ENCODE peak calls at places on chromosomes 16 and 17, in eight cellular contexts. I is substantia nigra; E is germinal center; R is hepatocyte; B is neural progenitor cell; X is NCI-H2029; S is foreskin fibroblast; F is stimulated activated naive CD8-positive, alpha-beta T cell treated with anti-CD3 and anti-CD28 coated beads, Interleukin-15, Interleukin-2, amounts not matched to agents 100 U/mL and 50 U/mL, for 24 hours. V is an unnamed sample.

GRCh38 chr17:16027708-16028584 is 28.3 kb downstream of the TTC19 start:
- DNase-seq in I (no peak), E (no peak), R (peak), B (no peak), X (no peak), S (peak), F (peak), V (no peak)

GRCh38 chr17:22503322-22503899 is 811.1 kb downstream of the KCNJ18 start:
- DNase-seq in I (no peak), E (no peak), R (no peak), B (no peak), X (no peak), S (no peak), F (no peak), V (no peak)

GRCh38 chr17:1182831-1183578 is 3.2 kb upstream of the ABR start:
- DNase-seq in I (no peak), E (peak), R (no peak), B (peak), X (no peak), S (peak), F (no peak), V (no peak)

GRCh38 chr16:56336071-56336688 is 89.2 kb downstream of the AMFR start:
- DNase-seq in I (no peak), E (no peak), R (no peak), B (no peak), X (no peak), S (no peak), F (no peak), V (no peak)

GRCh38 chr16:70647461-70648359 is 1.4 kb downstream of the IL34 start:
- DNase-seq in I (no peak), E (no peak), R (no peak), B (no peak), X (no peak), S (no peak), F (no peak), V (no peak)

GRCh38 chr17:57739402-57740224 is 5.5 kb downstream of the CCDC182 start:
- DNase-seq in I (no peak), E (peak), R (peak), B (peak), X (peak), S (peak), F (no peak), V (no peak)

GRCh38 chr16:68756250-68757051 is 19.4 kb downstream of the CDH1 start:
- DNase-seq in I (no peak), E (peak), R (peak), B (no peak), X (peak), S (no peak), F (peak), V (peak)

GRCh38 chr17:33756021-33756420 is 462.9 kb upstream of the ASIC2 start:
- DNase-seq in I (no peak), E (no peak), R (no peak), B (no peak), X (no peak), S (no peak), F (no peak), V (no peak)

GRCh38 chr16:65833171-65833871 is 533.2 kb upstream of the CDH5 start:
- DNase-seq in I (no peak), E (no peak), R (peak), B (no peak), X (no peak), S (peak), F (no peak), V (peak)

GRCh38 chr17:4329838-4330237 is 36.6 kb downstream of the UBE2G1 start:
- DNase-seq in I (no peak), E (no peak), R (peak), B (no peak), X (no peak), S (peak), F (no peak), V (no peak)

GRCh38 chr16:16109453-16110110 is 113.7 kb downstream of the ABCC6 start:
- DNase-seq in I (no peak), E (no peak), R (no peak), B (no peak), X (no peak), S (no peak), F (no peak), V (no peak)

GRCh38 chr16:1670866-1671265 is 7.2 kb upstream of the JPT2 start:
- DNase-seq in I (no peak), E (no peak), R (no peak), B (no peak), X (no peak), S (no peak), F (no peak), V (no peak)

GRCh38 chr17:65660947-65661346 is 99.5 kb upstream of the AXIN2 start:
- DNase-seq in I (no peak), E (no peak), R (no peak), B (no peak), X (no peak), S (peak), F (no peak), V (no peak)

GRCh38 chr16:84003001-84003400 is 35.0 kb downstream of the NECAB2 start:
- DNase-seq in I (no peak), E (no peak), R (no peak), B (no peak), X (no peak), S (no peak), F (no peak), V (no peak)

GRCh38 chr17:70375406-70375805 is 206.1 kb downstream of the KCNJ2 start:
- DNase-seq in I (no peak), E (no peak), R (no peak), B (no peak), X (no peak), S (no peak), F (no peak), V (no peak)

GRCh38 chr17:11825902-11826301 is 171.4 kb downstream of the ZNF18 start:
- DNase-seq in I (no peak), E (no peak), R (no peak), B (no peak), X (no peak), S (no peak), F (no peak), V (no peak)

GRCh38 chr16:21950782-21951521 is 2.2 kb upstream of the UQCRC2 start:
- DNase-seq in I (no peak), E (peak), R (peak), B (peak), X (no peak), S (peak), F (peak), V (no peak)

GRCh38 chr17:55458287-55458900 is 36.8 kb upstream of the MMD start:
- DNase-seq in I (no peak), E (no peak), R (no peak), B (no peak), X (no peak), S (no peak), F (no peak), V (no peak)

GRCh38 chr17:33210240-33210639 is 82.9 kb downstream of the ASIC2 start:
- DNase-seq in I (no peak), E (no peak), R (no peak), B (no peak), X (no peak), S (no peak), F (no peak), V (no peak)

GRCh38 chr16:48053346-48053745 is 102.4 kb downstream of the ABCC12 start:
- DNase-seq in I (no peak), E (no peak), R (peak), B (peak), X (no peak), S (peak), F (no peak), V (no peak)

GRCh38 chr16:84501077-84501735 is 3.3 kb downstream of the MEAK7 start:
- DNase-seq in I (no peak), E (no peak), R (peak), B (no peak), X (no peak), S (peak), F (no peak), V (no peak)